ENCODE peak calls at places on chromosomes 1 and 21, in five cellular contexts. One of them, this sample, is unnamed.
A peak's percentile ranks its signal among the peaks of the same experiment; 100 is the strongest.

GRCh38 chr1:40477680-40478057 is 579 bp downstream of the ZFP69 start:
- ATAC-seq in HepG2: peak; percentile 64
- ATAC-seq in K562: peak; percentile 78
- ATAC-seq in upper lobe of left lung: peak; percentile 58
- ATAC-seq in GM12878: peak; percentile 58
- ATAC-seq in this sample: peak; percentile 31

GRCh38 chr1:115112496-115113375 is 23.4 kb upstream of the TSPAN2 start:
- ATAC-seq in HepG2: peak; percentile 70
- ATAC-seq in K562: peak; percentile 79
- ATAC-seq in upper lobe of left lung: peak; percentile 64
- ATAC-seq in GM12878: peak; percentile 70
- ATAC-seq in this sample: peak; percentile 19

GRCh38 chr21:25115021-25115420 is 492.3 kb downstream of the MRPL39 start:
- ATAC-seq in HepG2: no peak
- ATAC-seq in K562: no peak
- ATAC-seq in upper lobe of left lung: no peak
- ATAC-seq in GM12878: peak; percentile 82
- ATAC-seq in this sample: no peak

GRCh38 chr1:15371610-15372539 is 37.8 kb upstream of the EFHD2 start:
- ATAC-seq in HepG2: peak; percentile 66
- ATAC-seq in K562: peak; percentile 64
- ATAC-seq in upper lobe of left lung: no peak
- ATAC-seq in GM12878: no peak
- ATAC-seq in this sample: no peak

GRCh38 chr1:78222225-78222961 is 176.6 kb downstream of the GIPC2 start:
- ATAC-seq in HepG2: no peak
- ATAC-seq in K562: no peak
- ATAC-seq in upper lobe of left lung: no peak
- ATAC-seq in GM12878: no peak
- ATAC-seq in this sample: no peak

GRCh38 chr1:56890229-56890628 is 35.6 kb downstream of the C8A start:
- ATAC-seq in HepG2: peak; percentile 59
- ATAC-seq in K562: no peak
- ATAC-seq in upper lobe of left lung: no peak
- ATAC-seq in GM12878: no peak
- ATAC-seq in this sample: no peak

GRCh38 chr1:13892671-13893325 is 192.8 kb downstream of the PRDM2 start:
- ATAC-seq in HepG2: peak; percentile 44
- ATAC-seq in K562: no peak
- ATAC-seq in upper lobe of left lung: peak; percentile 78
- ATAC-seq in GM12878: no peak
- ATAC-seq in this sample: peak; percentile 48

GRCh38 chr1:74693473-74693872 is 19.9 kb upstream of the ERICH3 start:
- ATAC-seq in HepG2: no peak
- ATAC-seq in K562: no peak
- ATAC-seq in upper lobe of left lung: no peak
- ATAC-seq in GM12878: no peak
- ATAC-seq in this sample: no peak

GRCh38 chr1:66384258-66384657 is 149.7 kb upstream of the SGIP1 start:
- ATAC-seq in HepG2: no peak
- ATAC-seq in K562: no peak
- ATAC-seq in upper lobe of left lung: no peak
- ATAC-seq in GM12878: no peak
- ATAC-seq in this sample: no peak

GRCh38 chr21:38244885-38245869 is 11.6 kb upstream of the KCNJ15 start:
- ATAC-seq in HepG2: no peak
- ATAC-seq in K562: no peak
- ATAC-seq in upper lobe of left lung: peak; percentile 92
- ATAC-seq in GM12878: peak; percentile 90
- ATAC-seq in this sample: no peak

GRCh38 chr21:33419538-33420123 is 16.4 kb downstream of the IFNGR2 start:
- ATAC-seq in HepG2: no peak
- ATAC-seq in K562: peak; percentile 26
- ATAC-seq in upper lobe of left lung: peak; percentile 92
- ATAC-seq in GM12878: no peak
- ATAC-seq in this sample: peak; percentile 95

DNA sequence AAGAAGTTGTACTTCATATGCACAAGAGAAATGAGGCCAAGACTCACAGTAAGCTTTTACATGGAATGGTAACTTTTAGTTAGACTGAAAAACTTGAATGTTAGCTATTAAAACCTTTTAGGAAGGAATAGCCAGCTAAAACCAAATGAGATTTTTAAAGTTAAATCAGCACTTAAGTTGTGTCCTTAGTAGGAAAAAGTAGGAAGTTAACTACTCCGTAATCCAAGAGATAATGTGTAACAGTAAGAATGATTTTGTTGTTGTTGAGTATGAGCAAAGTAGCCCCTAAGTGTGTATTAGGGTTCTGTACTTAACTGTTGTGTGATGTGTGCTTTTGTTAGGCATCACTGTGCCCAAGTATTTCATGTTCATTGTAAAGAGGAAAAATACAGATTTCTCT is 13.2 kb downstream of the TARDBP start:
- ATAC-seq in HepG2: no peak
- ATAC-seq in K562: no peak
- ATAC-seq in upper lobe of left lung: no peak
- ATAC-seq in GM12878: no peak
- ATAC-seq in this sample: no peak
- H3K36me3 ChIP-seq in HepG2: peaks cover 54% of the 10 kb centered on the region
- H3K36me3 ChIP-seq in K562: peaks cover 67% of the 10 kb centered on the region
- H3K36me3 ChIP-seq in upper lobe of left lung: peaks cover 64% of the 10 kb centered on the region
- H3K36me3 ChIP-seq in GM12878: peaks cover 6% of the 10 kb centered on the region
- H3K36me3 ChIP-seq in this sample: peaks cover 94% of the 10 kb centered on the region

GRCh38 chr21:45084881-45085536 is 10.6 kb downstream of the ADARB1 start:
- ATAC-seq in HepG2: no peak
- ATAC-seq in K562: no peak
- ATAC-seq in upper lobe of left lung: no peak
- ATAC-seq in GM12878: peak; percentile 49
- ATAC-seq in this sample: no peak

GRCh38 chr21:45085700-45086099 is 11.3 kb downstream of the ADARB1 start:
- ATAC-seq in HepG2: no peak
- ATAC-seq in K562: no peak
- ATAC-seq in upper lobe of left lung: no peak
- ATAC-seq in GM12878: no peak
- ATAC-seq in this sample: no peak

GRCh38 chr21:45086342-45086958 is 12.1 kb downstream of the ADARB1 start:
- ATAC-seq in HepG2: no peak
- ATAC-seq in K562: no peak
- ATAC-seq in upper lobe of left lung: no peak
- ATAC-seq in GM12878: no peak
- ATAC-seq in this sample: no peak

GRCh38 chr21:45082715-45083114 is 8.3 kb downstream of the ADARB1 start:
- ATAC-seq in HepG2: no peak
- ATAC-seq in K562: no peak
- ATAC-seq in upper lobe of left lung: no peak
- ATAC-seq in GM12878: no peak
- ATAC-seq in this sample: no peak

GRCh38 chr21:45084121-45084520 is 9.7 kb downstream of the ADARB1 start:
- ATAC-seq in HepG2: no peak
- ATAC-seq in K562: no peak
- ATAC-seq in upper lobe of left lung: no peak
- ATAC-seq in GM12878: no peak
- ATAC-seq in this sample: no peak
- TF ChIP-seq POLR2A in HepG2: no peak
- TF ChIP-seq POLR2A in K562: no peak
- TF ChIP-seq POLR2A in upper lobe of left lung: no peak
- TF ChIP-seq POLR2A in GM12878: no peak
- TF ChIP-seq POLR2A in this sample: no peak

GRCh38 chr1:246189126-246189525 is 318.0 kb downstream of the SMYD3 start:
- ATAC-seq in HepG2: no peak
- ATAC-seq in K562: no peak
- ATAC-seq in upper lobe of left lung: no peak
- ATAC-seq in GM12878: no peak
- ATAC-seq in this sample: no peak
- TF ChIP-seq EP300 in HepG2: no peak
- TF ChIP-seq EP300 in K562: no peak
- TF ChIP-seq EP300 in upper lobe of left lung: no peak
- TF ChIP-seq EP300 in GM12878: no peak
- TF ChIP-seq EP300 in this sample: no peak

DNA sequence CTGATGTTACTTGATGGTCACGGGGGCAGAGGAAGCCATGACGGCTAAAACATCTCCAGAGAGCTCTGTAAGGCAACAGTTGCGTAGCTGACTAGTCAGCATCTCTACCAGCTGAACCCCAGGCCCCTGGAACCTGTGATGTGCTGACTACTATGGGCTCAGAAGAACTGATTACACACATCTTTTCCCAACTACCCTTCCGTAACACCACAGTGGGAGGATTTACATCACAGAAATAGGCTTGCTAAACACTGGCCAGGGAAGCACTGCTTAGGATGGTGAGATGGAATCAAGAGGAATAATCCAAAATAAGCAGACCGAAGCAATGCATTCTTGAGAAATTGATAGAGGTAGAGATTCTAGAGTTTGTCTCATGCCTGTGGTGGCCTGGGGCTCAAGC is 122.5 kb downstream of the SMYD2 start:
- ATAC-seq in HepG2: no peak
- ATAC-seq in K562: no peak
- ATAC-seq in upper lobe of left lung: no peak
- ATAC-seq in GM12878: no peak
- ATAC-seq in this sample: no peak
- H3K36me3 ChIP-seq in HepG2: no peaks in the 10 kb centered on the region
- H3K36me3 ChIP-seq in K562: no peaks in the 10 kb centered on the region
- H3K36me3 ChIP-seq in upper lobe of left lung: no peaks in the 10 kb centered on the region
- H3K36me3 ChIP-seq in GM12878: no peaks in the 10 kb centered on the region
- H3K36me3 ChIP-seq in this sample: no peaks in the 10 kb centered on the region

GRCh38 chr1:25118554-25118953 is 113.7 kb downstream of the SYF2 start:
- ATAC-seq in HepG2: no peak
- ATAC-seq in K562: no peak
- ATAC-seq in upper lobe of left lung: no peak
- ATAC-seq in GM12878: no peak
- ATAC-seq in this sample: no peak
- TF ChIP-seq POLR2A in HepG2: no peak
- TF ChIP-seq POLR2A in K562: no peak
- TF ChIP-seq POLR2A in upper lobe of left lung: no peak
- TF ChIP-seq POLR2A in GM12878: no peak
- TF ChIP-seq POLR2A in this sample: no peak

GRCh38 chr1:193786041-193786440 is 599.6 kb upstream of the B3GALT2 start:
- ATAC-seq in HepG2: no peak
- ATAC-seq in K562: no peak
- ATAC-seq in upper lobe of left lung: no peak
- ATAC-seq in GM12878: no peak
- ATAC-seq in this sample: peak; percentile 46

GRCh38 chr1:193786996-193787546 is 600.7 kb upstream of the B3GALT2 start:
- ATAC-seq in HepG2: no peak
- ATAC-seq in K562: no peak
- ATAC-seq in upper lobe of left lung: no peak
- ATAC-seq in GM12878: no peak
- ATAC-seq in this sample: no peak
- TF ChIP-seq EP300 in HepG2: no peak
- TF ChIP-seq EP300 in K562: no peak
- TF ChIP-seq EP300 in upper lobe of left lung: no peak
- TF ChIP-seq EP300 in GM12878: no peak
- TF ChIP-seq EP300 in this sample: no peak

DNA sequence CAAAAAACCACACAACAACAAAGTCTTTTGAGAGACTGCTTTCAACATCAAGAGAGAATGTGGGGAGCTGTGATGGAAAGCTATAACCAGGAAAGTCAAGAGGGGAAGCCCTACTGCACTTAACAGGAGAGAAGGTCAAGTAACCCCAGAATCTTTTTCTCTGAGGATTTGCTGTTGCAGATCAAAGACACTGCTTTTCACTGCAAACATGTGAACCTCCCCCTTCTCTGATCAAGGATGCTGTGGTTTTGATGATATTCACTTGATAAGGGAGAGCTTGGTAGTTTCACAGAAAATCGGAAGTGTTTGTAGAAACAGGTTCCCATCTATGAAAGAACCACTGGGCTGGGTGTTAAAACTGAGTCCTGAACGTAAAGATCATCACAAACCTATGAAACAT is 4.8 kb downstream of the ETV3 start:
- ATAC-seq in HepG2: no peak
- ATAC-seq in K562: no peak
- ATAC-seq in upper lobe of left lung: no peak
- ATAC-seq in GM12878: no peak
- ATAC-seq in this sample: no peak
- H3K36me3 ChIP-seq in HepG2: peaks cover 61% of the 10 kb centered on the region
- H3K36me3 ChIP-seq in K562: peaks cover 67% of the 10 kb centered on the region
- H3K36me3 ChIP-seq in upper lobe of left lung: peaks cover 62% of the 10 kb centered on the region
- H3K36me3 ChIP-seq in GM12878: peaks cover 4% of the 10 kb centered on the region
- H3K36me3 ChIP-seq in this sample: peaks cover 9% of the 10 kb centered on the region

DNA sequence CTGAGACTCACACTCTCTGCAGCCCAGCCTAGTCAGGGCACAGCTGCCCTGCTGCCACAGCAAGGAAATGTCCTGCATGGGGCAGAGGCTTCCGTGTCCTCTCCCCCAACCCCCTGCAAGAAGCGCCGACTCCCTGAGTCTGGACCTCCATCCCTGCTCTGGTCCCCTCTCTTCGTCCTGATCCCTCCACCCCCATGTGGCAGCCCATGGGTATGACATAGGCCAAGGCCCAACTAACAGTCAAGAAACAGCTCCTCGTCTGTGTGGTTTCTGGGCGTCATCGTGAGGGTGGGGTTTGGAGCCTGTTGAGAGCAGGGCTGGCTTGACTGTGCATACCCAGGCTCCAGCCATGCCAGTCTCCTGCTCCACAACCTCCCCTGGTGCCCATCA is 19.5 kb downstream of the FAAH start:
- ATAC-seq in HepG2: peak; percentile 83
- ATAC-seq in K562: peak; percentile 93
- ATAC-seq in upper lobe of left lung: no peak
- ATAC-seq in GM12878: peak; percentile 92
- ATAC-seq in this sample: no peak
- TF ChIP-seq POLR2A in HepG2: no peak
- TF ChIP-seq POLR2A in K562: no peak
- TF ChIP-seq POLR2A in upper lobe of left lung: no peak
- TF ChIP-seq POLR2A in GM12878: no peak
- TF ChIP-seq POLR2A in this sample: no peak

GRCh38 chr1:61056674-61057439 is 25.5 kb upstream of the NFIA start:
- ATAC-seq in HepG2: peak; percentile 42
- ATAC-seq in K562: peak; percentile 44
- ATAC-seq in upper lobe of left lung: peak; percentile 82
- ATAC-seq in GM12878: no peak
- ATAC-seq in this sample: peak; percentile 28
- TF ChIP-seq EP300 in HepG2: no peak
- TF ChIP-seq EP300 in K562: no peak
- TF ChIP-seq EP300 in upper lobe of left lung: no peak
- TF ChIP-seq EP300 in GM12878: no peak
- TF ChIP-seq EP300 in this sample: no peak